ENCODE peak calls at places on chromosomes 7 and 10, in five cellular contexts. E is WTC11, G is gastrocnemius medialis, W is left lung, M is GM12865. J is an unnamed sample.

GRCh38 chr7:132738254-132738653 is 162.0 kb upstream of the PLXNA4 start:
- DNase-seq in W (no peak), M (no peak), G (no peak), E (no peak), J (no peak)

GRCh38 chr7:29139191-29139590 is 7.1 kb downstream of the CPVL start:
- DNase-seq in W (no peak), M (no peak), E (no peak), G (no peak), J (no peak)

GRCh38 chr10:85459906-85460305 is 906.7 kb downstream of the GRID1 start:
- DNase-seq in G (no peak), W (no peak), M (no peak), E (no peak), J (no peak)

GRCh38 chr10:132749428-132749780 is 36.5 kb downstream of the NKX6-2 start:
- DNase-seq in G (no peak), E (no peak), M (no peak), W (no peak), J (no peak)

GRCh38 chr10:107790271-107790670 is 625.8 kb upstream of the SORCS1 start:
- DNase-seq in W (no peak), M (no peak), E (no peak), G (no peak), J (no peak)

GRCh38 chr7:136061433-136061832 is 84.3 kb upstream of the MTPN start:
- DNase-seq in W (no peak), G (no peak), M (no peak), E (no peak), J (no peak)

GRCh38 chr10:53161231-53161630 is 388.6 kb upstream of the MBL2 start:
- DNase-seq in E (no peak), G (no peak), M (no peak), W (no peak), J (no peak)

GRCh38 chr7:40516376-40516775 is 381.6 kb downstream of the SUGCT start:
- DNase-seq in W (no peak), E (no peak), G (no peak), M (no peak), J (no peak)

GRCh38 chr7:143429770-143430698 is 13.2 kb upstream of the TAS2R60 start:
- DNase-seq in E (no peak), M (no peak), G (no peak), W (no peak), J (no peak)

GRCh38 chr7:80635533-80635932 is 2.9 kb upstream of the CD36 start:
- DNase-seq in E (no peak), M (no peak), G (no peak), W (no peak), J (no peak)

GRCh38 chr10:93074137-93074596 is 474 bp downstream of the CYP26A1 start:
- DNase-seq in M (no peak), W (no peak), G (no peak), E (peak; percentile 65), J (no peak)

GRCh38 chr7:50674896-50675835 is 107.5 kb downstream of the GRB10 start:
- DNase-seq in M (no peak), E (no peak), G (no peak), W (no peak), J (no peak)

GRCh38 chr7:156139112-156139511 is 326.8 kb upstream of the SHH start:
- DNase-seq in M (no peak), W (no peak), G (no peak), E (no peak), J (no peak)

GRCh38 chr10:16915308-16915707 is 98.1 kb upstream of the RSU1 start:
- DNase-seq in M (no peak), E (no peak), G (no peak), W (no peak), J (no peak)

GRCh38 chr10:16913266-16913665 is 96.0 kb upstream of the RSU1 start:
- DNase-seq in W (no peak), G (no peak), M (no peak), E (no peak), J (no peak)

GRCh38 chr10:16919076-16919972 is 102.1 kb upstream of the RSU1 start:
- DNase-seq in E (no peak), G (no peak), M (no peak), W (no peak), J (no peak)

GRCh38 chr10:16910795-16911164 is 93.6 kb upstream of the RSU1 start:
- DNase-seq in W (no peak), E (no peak), G (no peak), M (no peak), J (no peak)

GRCh38 chr10:16916496-16916895 is 99.3 kb upstream of the RSU1 start:
- DNase-seq in E (no peak), M (no peak), W (no peak), G (no peak), J (no peak)
- TF ChIP-seq CTCF in E (no peak), M (no peak), W (no peak), G (no peak), J (no peak)

GRCh38 chr7:74051629-74052410 is 23.8 kb downstream of the ELN start:
- DNase-seq in W (no peak), G (no peak), E (peak; percentile 80), M (peak; percentile 51), J (no peak)

GRCh38 chr7:74049997-74050798 is 22.2 kb downstream of the ELN start:
- DNase-seq in G (no peak), M (no peak), E (no peak), W (no peak), J (no peak)

GRCh38 chr7:74047804-74048380 is 19.9 kb downstream of the ELN start:
- DNase-seq in G (no peak), E (no peak), M (no peak), W (no peak), J (no peak)

GRCh38 chr7:74051193-74051592 is 23.2 kb downstream of the ELN start:
- DNase-seq in E (no peak), M (no peak), W (no peak), G (no peak), J (no peak)

DNA sequence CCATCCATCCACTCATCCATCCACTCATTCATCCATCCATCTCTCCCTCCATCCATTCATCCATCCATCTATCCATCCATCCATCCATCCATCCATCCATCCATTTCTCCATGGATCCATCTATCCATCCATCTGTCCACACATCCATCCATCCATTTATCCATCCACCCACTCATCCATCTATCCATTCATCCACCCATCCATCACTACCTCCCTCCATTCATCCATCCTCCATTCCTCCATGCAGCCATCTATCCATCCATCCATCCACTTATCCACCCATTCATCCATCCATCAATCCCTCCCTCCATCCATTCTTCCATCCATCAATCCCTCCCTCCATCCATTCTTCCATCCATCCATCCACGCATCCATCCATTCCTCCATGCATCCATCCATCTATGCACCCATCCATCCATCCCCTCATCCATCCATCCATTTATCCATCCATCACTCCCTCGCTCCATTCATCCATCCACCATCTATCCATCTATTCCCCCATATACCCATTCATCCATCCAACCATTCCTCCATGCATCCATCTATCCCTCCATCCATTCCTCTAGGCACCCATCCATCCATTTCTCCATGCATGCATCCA is 21.1 kb downstream of the ELN start:
- DNase-seq in E (no peak), M (no peak), W (no peak), G (no peak), J (no peak)
- TF ChIP-seq CTCF in E (no peak), M (no peak), W (no peak), G (no peak), J (no peak)

GRCh38 chr7:129779602-129780256 is 168.2 kb downstream of the NRF1 start:
- DNase-seq in W (no peak), M (peak; percentile 52), E (no peak), G (no peak), J (no peak)
- TF ChIP-seq CTCF in W (no peak), M (no peak), E (no peak), G (no peak), J (no peak)

DNA sequence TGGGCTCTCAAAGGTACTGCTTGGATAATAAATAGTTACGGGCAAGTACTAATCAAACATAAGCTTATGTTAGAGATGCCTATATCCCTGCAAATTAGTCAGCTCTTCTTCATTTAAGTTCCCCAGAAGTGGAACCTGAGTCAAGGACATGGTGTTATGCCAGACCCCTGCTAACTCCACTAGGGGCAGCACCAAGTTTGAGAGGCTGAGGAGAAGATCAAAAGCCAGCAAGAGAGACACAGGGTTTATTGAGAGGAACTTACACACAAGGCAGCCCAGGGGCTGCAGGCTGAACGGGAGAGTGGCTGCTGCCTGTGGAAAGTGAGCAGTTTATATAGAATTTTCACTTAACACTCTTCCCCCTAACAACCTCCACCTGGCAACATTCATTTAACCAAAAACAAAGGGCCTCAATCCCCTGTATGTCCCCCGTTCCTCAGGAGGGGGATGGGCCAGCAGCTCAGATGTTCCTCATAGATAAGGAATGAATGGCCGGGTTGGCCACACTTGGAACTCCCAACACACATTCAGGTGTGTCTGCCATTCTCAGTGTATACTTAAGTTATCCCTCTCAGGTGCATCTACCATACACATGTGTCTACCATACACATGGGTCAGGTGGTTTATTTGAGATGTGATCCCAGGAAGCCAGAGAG is 62.6 kb upstream of the GHITM start:
- DNase-seq in W (no peak), M (peak; percentile 33), E (peak; percentile 29), G (no peak), J (no peak)
- TF ChIP-seq CTCF in W (no peak), M (peak; percentile 35), E (peak; percentile 20), G (no peak), J (no peak)

GRCh38 chr10:114271779-114272167 is 32.7 kb downstream of the VWA2 start:
- DNase-seq in W (no peak), M (no peak), E (no peak), G (peak; percentile 66), J (no peak)
- TF ChIP-seq CTCF in W (no peak), M (no peak), E (no peak), G (no peak), J (no peak)

DNA sequence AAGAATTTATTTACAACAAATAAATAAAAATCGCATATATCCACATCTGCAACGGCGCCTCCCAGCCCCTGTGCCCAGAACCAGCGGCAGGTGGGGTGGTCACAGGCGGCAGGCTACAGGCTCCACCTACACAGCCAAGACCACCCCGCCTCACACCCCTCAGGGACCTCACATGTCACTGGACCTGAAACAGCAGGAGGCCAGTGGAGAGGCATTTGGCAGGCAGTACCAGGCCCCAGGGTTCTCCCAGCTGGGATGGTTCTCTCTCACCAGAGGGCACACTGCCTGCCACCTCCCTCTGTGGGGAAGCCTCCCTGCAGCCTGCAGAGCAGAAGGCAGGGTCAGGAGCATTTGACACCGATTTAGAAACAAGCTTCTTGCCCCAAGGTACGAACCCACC is 81.5 kb downstream of the MAD1L1 start:
- DNase-seq in G (no peak), W (no peak), M (no peak), E (no peak), J (no peak)
- TF ChIP-seq CTCF in G (no peak), W (no peak), M (no peak), E (no peak), J (no peak)

DNA sequence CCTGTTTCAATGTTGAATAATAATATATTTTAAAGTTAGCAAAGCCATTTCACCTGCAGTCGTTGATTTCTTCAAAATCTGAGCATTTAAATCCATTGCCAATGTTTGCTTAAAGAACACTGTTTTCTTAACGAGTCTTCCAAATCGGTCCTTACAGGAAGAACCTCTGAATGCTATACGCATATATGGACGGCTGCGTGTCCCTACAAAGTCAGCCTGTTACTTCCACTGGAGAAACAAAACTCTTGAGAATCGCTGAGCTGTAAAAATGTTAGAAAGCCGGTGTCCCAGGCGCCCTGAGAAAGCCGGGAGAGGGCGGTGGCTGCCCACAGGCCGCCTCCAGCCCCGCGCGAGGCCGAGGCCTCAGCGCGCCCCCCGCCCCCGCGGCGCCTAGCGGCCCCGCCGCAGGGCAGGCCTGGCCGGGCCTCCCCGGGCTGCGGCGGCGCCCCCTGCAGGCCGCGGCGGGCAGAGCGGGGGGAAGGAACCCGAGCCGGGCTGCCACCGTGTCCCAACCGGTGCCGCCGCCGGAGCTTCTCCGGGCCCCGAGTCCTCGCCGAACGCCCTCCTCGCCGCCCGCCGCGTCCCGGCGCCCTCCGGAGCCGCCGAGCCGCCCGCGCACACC is at the start of gene FHIP2A:
- DNase-seq in E (peak; percentile 82), W (peak; percentile 79), G (peak; percentile 40), M (peak; percentile 85), J (peak; percentile 88)
- TF ChIP-seq CTCF in E (peak; percentile 63), W (peak; percentile 34), G (peak; percentile 90), M (peak; percentile 67), J (peak; percentile 51)

GRCh38 chr7:2558620-2559282 is at the start of gene IQCE:
- DNase-seq in M (peak; percentile 95), E (peak; percentile 98), G (peak; percentile 87), W (peak; percentile 94), J (peak; percentile 91)
- TF ChIP-seq CTCF in M (no peak), E (no peak), G (peak; percentile 42), W (no peak), J (no peak)